ENCODE peak calls at places on chromosomes 11 and 22, in five cellular contexts. D is left ventricle myocardium inferior, A is heart left ventricle, T is lung, H is IMR-90. C is an unnamed sample. For H3K9me3, the result is how much of the 10 kb centered on the place peaks cover.

GRCh38 chr11:35040221-35040942 is 98.6 kb upstream of the CD44 start:
- DNase-seq in D (no peak), T (no peak), A (no peak), H (peak), C (no peak)

GRCh38 chr22:26435327-26436093 is 6.5 kb downstream of the ASPHD2 start:
- DNase-seq in T (no peak), A (no peak), H (no peak), D (no peak), C (no peak)

GRCh38 chr22:25141994-25142620 is 57.6 kb upstream of the CRYBB3 start:
- DNase-seq in H (no peak), T (no peak), D (no peak), A (no peak), C (no peak)

GRCh38 chr11:9738126-9738525 is 74.2 kb downstream of the SWAP70 start:
- DNase-seq in H (no peak), A (no peak), T (no peak), D (no peak), C (no peak)

GRCh38 chr11:33552756-33553155 is 147.9 kb downstream of the C11orf91 start:
- DNase-seq in T (no peak), H (peak), D (no peak), A (no peak), C (no peak)

GRCh38 chr11:2138436-2139117 is 612 bp downstream of the IGF2 start:
- DNase-seq in H (no peak), D (no peak), A (no peak), T (no peak), C (no peak)

GRCh38 chr11:130407978-130408377 is 20.4 kb downstream of the ADAMTS8 start:
- DNase-seq in D (peak), H (peak), A (peak), T (peak), C (no peak)

GRCh38 chr11:116782728-116783127 is 5.1 kb downstream of the ZPR1 start:
- DNase-seq in T (no peak), D (no peak), A (no peak), H (peak), C (no peak)

GRCh38 chr11:35477871-35478270 is 47.5 kb downstream of the PAMR1 start:
- DNase-seq in D (no peak), T (no peak), H (no peak), A (no peak), C (no peak)

GRCh38 chr22:49566693-49567092 is 261.0 kb downstream of the BRD1 start:
- DNase-seq in D (no peak), A (no peak), H (no peak), T (no peak), C (no peak)

GRCh38 chr11:12161137-12161536 is 50.7 kb downstream of the MICAL2 start:
- DNase-seq in H (no peak), A (peak), T (no peak), D (no peak), C (no peak)

GRCh38 chr22:50074551-50075042 is 10.6 kb downstream of the MLC1 start:
- DNase-seq in D (no peak), T (no peak), A (no peak), H (no peak), C (no peak)

GRCh38 chr11:116328410-116328809 is 444.4 kb downstream of the BUD13 start:
- DNase-seq in D (no peak), H (no peak), A (no peak), T (no peak), C (no peak)

GRCh38 chr11:74695705-74696280 is 35.4 kb downstream of the CHRDL2 start:
- DNase-seq in T (no peak), A (no peak), D (no peak), H (no peak), C (no peak)

GRCh38 chr11:12179019-12179418 is 68.6 kb downstream of the MICAL2 start:
- DNase-seq in A (no peak), D (no peak), T (peak), H (no peak), C (no peak)

GRCh38 chr11:45285931-45286632 is at the start of gene SYT13:
- DNase-seq in D (no peak), H (no peak), T (no peak), A (no peak), C (no peak)

GRCh38 chr11:1077033-1077416 is 2.4 kb downstream of the MUC2 start:
- DNase-seq in A (no peak), H (no peak), T (no peak), D (no peak), C (no peak)

GRCh38 chr11:44950036-44950624 is 553 bp downstream of the TP53I11 start:
- DNase-seq in A (peak), H (no peak), D (no peak), T (peak), C (no peak)

GRCh38 chr11:80436547-80436946 is 995.7 kb upstream of the TENM4 start:
- DNase-seq in D (no peak), A (no peak), T (no peak), H (no peak), C (no peak)

GRCh38 chr11:61518032-61518795 is 9.7 kb downstream of the LRRC10B start:
- DNase-seq in A (no peak), T (no peak), H (no peak), D (no peak), C (no peak)

DNA sequence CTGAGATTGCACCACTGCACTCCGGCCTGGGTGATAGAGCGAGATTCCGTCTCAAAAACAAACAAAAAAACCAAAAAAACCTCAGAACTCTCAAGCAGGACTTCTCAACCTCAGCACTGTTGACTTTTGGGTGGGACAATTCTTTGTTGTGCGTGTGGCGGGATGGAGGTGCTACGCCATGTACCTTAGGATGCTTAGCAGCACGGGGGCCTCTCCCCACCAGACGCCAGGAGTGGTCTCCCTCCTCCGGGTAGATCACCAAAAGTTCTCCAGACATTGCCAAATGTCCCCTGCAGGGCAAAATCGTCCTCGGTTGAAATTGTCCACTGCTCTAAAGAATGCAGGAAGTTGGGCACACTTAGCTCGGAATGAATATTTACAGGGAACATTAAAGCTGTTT is 26.9 kb upstream of the ATXN10 start:
- DNase-seq in H (no peak), T (no peak), D (no peak), A (no peak), C (no peak)
- TF ChIP-seq CTCF in H (no peak), T (no peak), D (no peak), A (no peak), C (no peak)

GRCh38 chr11:55793321-55793720 is 2.0 kb upstream of the OR5D14 start:
- DNase-seq in H (no peak), D (no peak), A (no peak), T (no peak), C (no peak)
- H3K9me3 ChIP-seq in H (under half), D (under half), A (under half), T (under half), C (under half)

GRCh38 chr22:29108137-29108536 is 35.3 kb downstream of the KREMEN1 start:
- DNase-seq in D (no peak), H (peak), T (no peak), A (no peak), C (no peak)
- H3K27ac ChIP-seq in D (no peak), H (no peak), T (no peak), A (no peak), C (no peak)

DNA sequence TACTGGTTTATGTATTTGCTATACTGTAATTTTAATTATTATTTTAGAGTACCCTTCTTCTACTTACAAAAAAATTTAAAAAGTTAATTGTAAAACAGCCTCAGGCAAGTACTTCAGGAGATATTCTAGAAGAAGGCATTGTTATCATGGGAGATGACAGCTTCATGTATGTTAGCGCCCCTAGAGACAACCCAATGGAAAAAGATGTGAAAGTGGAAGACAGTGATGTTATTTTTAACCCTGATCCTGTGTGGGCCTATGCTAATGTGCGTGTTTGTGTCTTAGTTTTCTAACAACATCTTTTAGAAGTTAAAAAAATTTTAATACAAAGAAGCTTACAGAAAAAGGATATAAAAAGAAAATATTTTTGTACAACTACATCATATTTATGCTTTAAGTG is 205.0 kb downstream of the FAM76B start:
- DNase-seq in A (no peak), D (no peak), T (no peak), H (no peak), C (no peak)
- TF ChIP-seq CTCF in A (no peak), D (no peak), T (no peak), H (no peak), C (no peak)

DNA sequence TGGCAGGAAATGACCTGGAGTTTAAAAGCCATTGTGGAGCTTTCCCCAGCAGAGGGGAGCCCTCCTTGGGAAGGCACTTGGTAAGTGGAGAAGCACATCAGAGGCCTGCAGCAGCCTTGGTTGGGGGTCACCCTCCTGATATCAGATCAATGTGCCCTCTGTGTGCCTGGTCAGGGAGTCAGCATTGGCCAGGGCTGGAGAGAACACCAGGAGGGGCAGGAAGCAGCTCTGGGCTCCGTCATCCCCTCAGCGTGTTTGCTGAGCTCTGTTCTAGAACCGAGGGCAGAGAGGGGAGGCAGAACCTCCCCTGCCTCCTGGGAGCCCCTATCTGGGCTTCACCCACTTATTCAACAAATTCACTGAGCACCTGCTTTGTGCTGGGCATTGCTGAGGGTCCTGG is 846.0 kb downstream of the TBC1D22A start:
- DNase-seq in A (no peak), H (no peak), D (no peak), T (no peak), C (no peak)
- H3K9me3 ChIP-seq in A (under half), H (half or more), D (under half), T (under half), C (half or more)

GRCh38 chr22:45783690-45784089 is 112.1 kb downstream of the ATXN10 start:
- DNase-seq in A (no peak), D (no peak), T (no peak), H (no peak), C (no peak)
- H3K27ac ChIP-seq in A (peak), D (peak), T (no peak), H (no peak), C (no peak)

GRCh38 chr11:90593099-90593498 is 370.2 kb upstream of the CHORDC1 start:
- DNase-seq in H (no peak), D (no peak), T (no peak), A (no peak), C (no peak)

GRCh38 chr11:90589735-90590134 is 366.9 kb upstream of the CHORDC1 start:
- DNase-seq in D (no peak), A (no peak), T (no peak), H (no peak), C (no peak)

GRCh38 chr11:90594658-90595057 is 371.8 kb upstream of the CHORDC1 start:
- DNase-seq in H (no peak), T (no peak), D (no peak), A (no peak), C (no peak)
- TF ChIP-seq CTCF in H (no peak), T (no peak), D (no peak), A (no peak), C (no peak)